ENCODE peak calls at places on chromosomes 5 and 9, in four cellular contexts. K, R, T and U are unnamed samples.

GRCh38 chr9:14209399-14209990 is 104.4 kb downstream of the NFIB start:
- DNase-seq in K (peak), R (no peak), T (peak), U (no peak)

GRCh38 chr9:129776566-129776937 is 23.7 kb upstream of the PTGES start:
- DNase-seq in K (no peak), R (no peak), T (no peak), U (no peak)

GRCh38 chr9:117672397-117672796 is 31.8 kb upstream of the TLR4 start:
- DNase-seq in K (no peak), R (no peak), T (no peak), U (no peak)

GRCh38 chr5:56100429-56101176 is 105.8 kb upstream of the IL6ST start:
- DNase-seq in K (no peak), R (no peak), T (no peak), U (no peak)

GRCh38 chr5:158942217-158942616 is 157.5 kb downstream of the EBF1 start:
- DNase-seq in K (no peak), R (no peak), T (no peak), U (no peak)

GRCh38 chr9:128523199-128523925 is 18.8 kb downstream of the GLE1 start:
- DNase-seq in K (peak), R (no peak), T (no peak), U (peak)

GRCh38 chr9:90926920-90927319 is 125.3 kb downstream of the SYK start:
- DNase-seq in K (no peak), R (no peak), T (no peak), U (no peak)

GRCh38 chr9:91949946-91950664 is at the start of gene ROR2:
- DNase-seq in K (peak), R (no peak), T (peak), U (peak)

GRCh38 chr5:18114161-18114802 is 480.0 kb downstream of the TAF11L14 start:
- DNase-seq in K (no peak), R (no peak), T (no peak), U (no peak)

GRCh38 chr5:142900926-142901325 is 130.7 kb downstream of the ARHGAP26 start:
- DNase-seq in K (no peak), R (no peak), T (no peak), U (no peak)

GRCh38 chr5:2761921-2762488 is 10.5 kb upstream of the IRX2 start:
- DNase-seq in K (no peak), R (no peak), T (no peak), U (no peak)

GRCh38 chr9:121783523-121784507 is 132.4 kb downstream of the DAB2IP start:
- DNase-seq in K (no peak), R (no peak), T (no peak), U (peak)

GRCh38 chr9:135732569-135733257 is 30.7 kb downstream of the KCNT1 start:
- DNase-seq in K (no peak), R (no peak), T (no peak), U (no peak)

GRCh38 chr9:134637696-134638502 is 3.7 kb upstream of the COL5A1 start:
- DNase-seq in K (no peak), R (no peak), T (no peak), U (no peak)

GRCh38 chr9:25255216-25255615 is 423.0 kb downstream of the TUSC1 start:
- DNase-seq in K (no peak), R (no peak), T (no peak), U (no peak)

GRCh38 chr5:112205840-112206239 is 213.2 kb downstream of the EPB41L4A start:
- DNase-seq in K (no peak), R (peak), T (peak), U (peak)

GRCh38 chr5:110916373-110917049 is 155.0 kb upstream of the TSLP start:
- DNase-seq in K (no peak), R (no peak), T (no peak), U (no peak)

GRCh38 chr9:122807271-122807900 is 7.5 kb downstream of the OR1K1 start:
- DNase-seq in K (no peak), R (no peak), T (no peak), U (no peak)

GRCh38 chr5:54859321-54859720 is 126.1 kb downstream of the ESM1 start:
- DNase-seq in K (no peak), R (no peak), T (no peak), U (no peak)

GRCh38 chr5:114101153-114101552 is 260.7 kb upstream of the KCNN2 start:
- DNase-seq in K (peak), R (no peak), T (peak), U (no peak)

GRCh38 chr9:76257224-76257794 is 136.9 kb downstream of the RFK start:
- DNase-seq in K (no peak), R (no peak), T (no peak), U (no peak)

GRCh38 chr5:43309122-43309521 is 4.1 kb downstream of the HMGCS1 start:
- DNase-seq in K (no peak), R (no peak), T (no peak), U (no peak)

GRCh38 chr9:16509946-16510504 is 360.4 kb downstream of the BNC2 start:
- DNase-seq in K (no peak), R (no peak), T (no peak), U (no peak)

GRCh38 chr9:137739371-137739915 is 120.6 kb downstream of the EHMT1 start:
- DNase-seq in K (peak), R (no peak), T (no peak), U (no peak)

GRCh38 chr5:78545406-78545805 is 103.2 kb downstream of the LHFPL2 start:
- DNase-seq in K (no peak), R (no peak), T (no peak), U (no peak)

DNA sequence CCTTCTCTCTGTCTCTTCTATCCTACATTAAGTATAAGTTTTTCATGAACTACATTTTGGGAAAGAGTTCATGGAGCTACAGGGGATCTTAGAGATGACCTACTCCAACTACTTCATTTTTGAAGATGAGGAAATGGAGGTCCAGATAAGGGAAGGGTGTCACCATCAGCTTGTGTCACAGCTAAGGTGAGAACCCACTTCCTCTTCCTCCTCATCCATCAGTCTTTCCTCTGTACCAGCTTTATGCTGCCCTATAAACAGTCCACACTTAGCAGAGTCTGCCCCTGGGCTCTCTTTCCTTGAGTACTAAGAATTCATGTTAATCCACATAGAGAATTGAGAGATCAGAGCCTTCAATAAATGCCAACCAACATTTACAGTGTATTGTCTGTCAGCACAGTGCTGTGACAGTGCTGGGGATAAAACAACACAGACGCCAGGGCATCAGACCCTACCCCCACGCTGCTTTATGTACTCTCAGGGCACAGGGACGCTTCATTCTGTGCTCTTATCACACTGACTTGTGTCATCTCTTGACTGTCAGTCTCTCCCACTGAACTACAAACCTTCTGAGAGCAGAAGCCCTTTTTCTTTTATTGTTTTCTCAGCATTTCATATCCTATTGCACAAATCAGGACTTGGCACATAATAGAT is 22.1 kb downstream of the ADRB2 start:
- DNase-seq in K (no peak), R (no peak), T (no peak), U (no peak)
- TF ChIP-seq TEAD4 in K (no peak), R (no peak), T (no peak), U (no peak)

DNA sequence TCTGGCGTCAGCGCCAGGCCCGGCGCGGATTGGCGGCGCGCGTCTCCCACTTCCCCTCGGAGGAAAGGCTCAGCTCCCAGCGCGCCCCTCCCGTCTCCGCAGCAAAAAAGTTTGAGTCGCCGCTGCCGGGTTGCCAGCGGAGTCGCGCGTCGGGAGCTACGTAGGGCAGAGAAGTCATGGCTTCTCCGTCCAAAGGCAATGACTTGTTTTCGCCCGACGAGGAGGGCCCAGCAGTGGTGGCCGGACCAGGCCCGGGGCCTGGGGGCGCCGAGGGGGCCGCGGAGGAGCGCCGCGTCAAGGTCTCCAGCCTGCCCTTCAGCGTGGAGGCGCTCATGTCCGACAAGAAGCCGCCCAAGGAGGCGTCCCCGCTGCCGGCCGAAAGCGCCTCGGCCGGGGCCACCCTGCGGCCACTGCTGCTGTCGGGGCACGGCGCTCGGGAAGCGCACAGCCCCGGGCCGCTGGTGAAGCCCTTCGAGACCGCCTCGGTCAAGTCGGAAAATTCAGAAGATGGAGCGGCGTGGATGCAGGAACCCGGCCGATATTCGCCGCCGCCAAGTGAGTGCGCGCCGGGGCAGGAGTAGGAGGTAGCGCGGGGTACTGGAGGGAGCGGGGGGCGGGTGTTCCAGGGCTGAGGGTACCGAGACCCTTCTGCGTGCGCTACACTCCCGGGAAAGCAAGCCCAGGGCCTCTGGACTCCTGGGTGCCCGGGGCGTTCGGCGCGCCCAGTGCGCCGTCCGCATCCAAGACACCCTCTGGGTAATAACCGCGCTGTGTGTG is at the start of gene MSX2:
- DNase-seq in K (peak), R (no peak), T (no peak), U (peak)
- TF ChIP-seq TEAD4 in K (no peak), R (no peak), T (no peak), U (no peak)

DNA sequence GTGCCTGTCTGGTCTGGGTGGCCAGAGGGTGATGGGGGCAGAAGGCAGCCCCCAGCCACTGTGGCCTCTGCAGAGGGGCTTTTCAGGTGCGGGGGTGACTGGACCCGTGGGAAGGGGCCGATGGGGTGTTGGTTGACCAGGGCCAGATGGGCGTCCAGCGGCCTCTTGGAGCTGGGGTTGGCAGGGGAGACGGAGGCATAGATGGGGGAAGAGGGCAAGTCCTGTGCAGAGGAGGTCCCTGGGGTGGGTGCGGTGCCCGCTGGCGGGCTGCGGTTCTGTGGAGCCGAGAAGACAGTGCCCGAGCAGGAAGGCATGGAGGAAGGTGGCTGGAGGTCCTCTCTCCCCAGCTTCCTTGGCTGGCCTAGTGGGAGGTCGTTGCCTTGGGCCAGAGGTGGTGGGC is 18.7 kb upstream of the AKNA start:
- DNase-seq in K (no peak), R (no peak), T (no peak), U (no peak)
- TF ChIP-seq TEAD4 in K (no peak), R (no peak), T (no peak), U (no peak)

GRCh38 chr5:107470007-107470582 is 200.6 kb downstream of the EFNA5 start:
- DNase-seq in K (no peak), R (no peak), T (no peak), U (no peak)

GRCh38 chr5:107469064-107469463 is 201.7 kb downstream of the EFNA5 start:
- DNase-seq in K (no peak), R (no peak), T (no peak), U (no peak)

GRCh38 chr5:107467137-107467932 is 203.4 kb downstream of the EFNA5 start:
- DNase-seq in K (no peak), R (no peak), T (no peak), U (no peak)

GRCh38 chr5:107469485-107469884 is 201.3 kb downstream of the EFNA5 start:
- DNase-seq in K (no peak), R (no peak), T (no peak), U (no peak)

DNA sequence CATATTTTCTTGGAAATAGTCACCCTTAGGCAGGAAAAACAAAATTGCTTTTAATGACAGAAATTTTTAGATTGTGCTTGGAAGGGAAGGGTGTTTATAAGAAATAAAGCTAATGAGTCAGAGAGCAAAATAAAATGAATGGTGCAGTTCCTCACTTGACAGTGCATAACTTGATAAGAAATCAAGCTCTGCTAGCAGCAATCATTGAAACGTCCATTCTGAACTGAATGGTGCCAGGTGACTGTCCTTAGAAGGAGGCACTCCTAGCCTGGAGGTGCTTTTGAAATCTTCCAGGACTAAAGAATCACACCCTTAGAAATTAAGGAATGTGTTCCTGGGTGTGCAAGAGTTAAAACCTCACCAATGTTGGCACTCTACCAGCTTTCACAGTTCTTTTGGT is 202.5 kb downstream of the EFNA5 start:
- DNase-seq in K (no peak), R (no peak), T (no peak), U (no peak)
- TF ChIP-seq TEAD4 in K (no peak), R (no peak), T (no peak), U (no peak)

GRCh38 chr5:149423287-149424268 is 44.5 kb upstream of the IL17B start:
- DNase-seq in K (peak), R (no peak), T (no peak), U (no peak)
- TF ChIP-seq TEAD4 in K (no peak), R (no peak), T (no peak), U (no peak)

GRCh38 chr5:6269925-6270324 is 108.4 kb downstream of the MED10 start:
- DNase-seq in K (no peak), R (no peak), T (no peak), U (no peak)

GRCh38 chr5:6273090-6273735 is 105.1 kb downstream of the MED10 start:
- DNase-seq in K (no peak), R (no peak), T (no peak), U (no peak)

GRCh38 chr5:6280425-6281100 is 97.8 kb downstream of the MED10 start:
- DNase-seq in K (no peak), R (no peak), T (no peak), U (no peak)

GRCh38 chr5:6279607-6280006 is 98.7 kb downstream of the MED10 start:
- DNase-seq in K (no peak), R (no peak), T (peak), U (no peak)

DNA sequence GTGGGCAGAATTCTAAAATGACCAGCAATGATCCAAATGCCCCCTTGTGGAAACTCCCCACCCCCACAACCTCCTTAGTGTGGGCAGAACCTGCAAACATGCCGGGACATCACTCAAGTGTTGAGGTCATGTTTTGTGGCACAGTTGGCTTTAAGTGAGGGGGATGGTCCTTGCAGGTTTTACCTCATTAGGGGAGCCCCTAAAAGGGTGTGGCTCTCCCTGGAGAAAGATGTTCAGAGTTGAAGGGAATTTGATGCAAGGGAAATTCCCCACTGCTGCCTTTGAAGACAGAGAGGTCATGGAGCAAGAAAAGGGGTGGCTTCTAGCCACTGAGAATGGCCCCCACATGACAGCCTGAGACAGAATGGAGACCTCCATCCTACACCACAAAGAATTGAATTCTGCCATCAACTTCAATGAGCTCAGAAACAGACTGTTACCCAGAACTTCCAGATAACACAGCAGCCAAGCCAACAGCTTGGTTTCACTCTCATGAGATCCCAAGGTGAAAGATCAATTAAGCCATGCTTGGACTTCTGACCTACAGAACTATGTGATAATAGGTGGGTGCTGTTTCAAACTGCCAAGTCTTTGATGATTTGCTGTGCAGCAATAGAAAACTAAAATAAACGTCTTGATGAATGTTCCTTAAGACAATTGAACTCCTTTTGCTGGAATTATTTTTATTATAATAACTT is 103.4 kb downstream of the MED10 start:
- DNase-seq in K (no peak), R (no peak), T (no peak), U (no peak)
- TF ChIP-seq TEAD4 in K (no peak), R (no peak), T (no peak), U (no peak)